ENCODE peak calls at places on chromosomes 6 and 20, in seven cellular contexts. Y is astrocyte of the spinal cord, E is T47D, C is PC-9, I is NCI-H748 treated with DMSO at 0.1 percent for 48 hours, N is Right ventricle myocardium superior, P is MG63. L is an unnamed sample.

GRCh38 chr6:54891536-54891935 is 45.0 kb downstream of the FAM83B start:
- DNase-seq in Y (no peak), E (no peak), C (no peak), I (no peak), N (no peak), P (no peak), L (no peak)

GRCh38 chr20:15146948-15147347 is 809.5 kb upstream of the FLRT3 start:
- DNase-seq in Y (no peak), E (no peak), C (no peak), I (no peak), N (no peak), P (no peak), L (no peak)

GRCh38 chr6:129691709-129692108 is 18.3 kb downstream of the ARHGAP18 start:
- DNase-seq in Y (no peak), E (no peak), C (peak), I (no peak), N (no peak), P (no peak), L (no peak)

GRCh38 chr6:50927816-50928215 is 109.1 kb downstream of the TFAP2B start:
- DNase-seq in Y (peak), E (no peak), C (no peak), I (no peak), N (no peak), P (no peak), L (no peak)

GRCh38 chr20:63501818-63502670 is 3.2 kb upstream of the EEF1A2 start:
- DNase-seq in Y (no peak), E (peak), C (no peak), I (no peak), N (peak), P (no peak), L (no peak)

GRCh38 chr20:33127422-33128097 is 40.4 kb upstream of the BPIFA2 start:
- DNase-seq in Y (no peak), E (no peak), C (no peak), I (no peak), N (no peak), P (no peak), L (no peak)

GRCh38 chr6:8130399-8130798 is 28.1 kb upstream of the EEF1E1 start:
- DNase-seq in Y (no peak), E (no peak), C (no peak), I (no peak), N (no peak), P (no peak), L (no peak)

GRCh38 chr6:108260126-108260808 is 573 bp downstream of the SNX3 start:
- DNase-seq in Y (peak), E (no peak), C (peak), I (peak), N (peak), P (peak), L (no peak)

GRCh38 chr6:45423111-45423900 is 45.6 kb upstream of the SUPT3H start:
- DNase-seq in Y (no peak), E (no peak), C (no peak), I (no peak), N (peak), P (peak), L (no peak)

GRCh38 chr20:37195018-37195417 is 15.7 kb upstream of the MROH8 start:
- DNase-seq in Y (no peak), E (no peak), C (no peak), I (no peak), N (no peak), P (no peak), L (no peak)

GRCh38 chr6:142685852-142686718 is 258.9 kb downstream of the HIVEP2 start:
- DNase-seq in Y (no peak), E (no peak), C (no peak), I (no peak), N (no peak), P (no peak), L (no peak)

GRCh38 chr20:63249891-63250290 is 4.4 kb downstream of the NKAIN4 start:
- DNase-seq in Y (no peak), E (no peak), C (no peak), I (no peak), N (no peak), P (no peak), L (no peak)

L was measured in epithelial cell of prostate.